ENCODE peak calls at places on chromosomes 1 and 21, in eight cellular contexts. A, D, Q, N, W, Y, U and E are unnamed samples.
A peak's percentile ranks its signal among the peaks of the same experiment; 100 is the strongest.

GRCh38 chr1:167328306-167328705 is 107.6 kb downstream of the POU2F1 start:
- DNase-seq in A (no peak), D (no peak), Q (no peak), N (no peak), W (no peak), Y (no peak), U (no peak), E (no peak)

GRCh38 chr1:212514056-212514614 is 81.4 kb downstream of the NENF start:
- DNase-seq in A (peak; percentile 15), D (no peak), Q (no peak), N (peak; percentile 49), W (no peak), Y (peak; percentile 62), U (peak; percentile 40), E (no peak)

GRCh38 chr21:42120056-42120903 is 49.2 kb downstream of the UMODL1 start:
- DNase-seq in A (no peak), D (no peak), Q (no peak), N (no peak), W (no peak), Y (no peak), U (no peak), E (no peak)

GRCh38 chr1:8649027-8649426 is 168.4 kb downstream of the RERE start:
- DNase-seq in A (no peak), D (no peak), Q (no peak), N (peak; percentile 62), W (no peak), Y (no peak), U (no peak), E (no peak)

GRCh38 chr1:25869909-25870606 is 5.5 kb downstream of the PAQR7 start:
- DNase-seq in A (no peak), D (no peak), Q (no peak), N (no peak), W (no peak), Y (no peak), U (no peak), E (no peak)

GRCh38 chr21:42363331-42363730 is 3.0 kb downstream of the TFF1 start:
- DNase-seq in A (no peak), D (no peak), Q (no peak), N (no peak), W (no peak), Y (peak; percentile 61), U (no peak), E (no peak)

GRCh38 chr1:116567790-116568667 is 2.8 kb downstream of the CD58 start:
- DNase-seq in A (no peak), D (no peak), Q (no peak), N (no peak), W (no peak), Y (no peak), U (no peak), E (no peak)

GRCh38 chr1:3068400-3069361 is at the start of gene PRDM16:
- DNase-seq in A (no peak), D (peak; percentile 39), Q (no peak), N (peak; percentile 8), W (no peak), Y (peak; percentile 58), U (peak; percentile 57), E (no peak)

GRCh38 chr1:221724931-221725605 is 16.8 kb downstream of the DUSP10 start:
- DNase-seq in A (no peak), D (no peak), Q (no peak), N (peak; percentile 34), W (no peak), Y (no peak), U (no peak), E (no peak)